ENCODE peak calls at places on chromosomes 3 and 15, in five cellular contexts. G, L, K, T and S are unnamed samples.

GRCh38 chr3:31462050-31462569 is 70.6 kb upstream of the STT3B start:
- DNase-seq in G (peak), L (peak), K (no peak), T (no peak), S (peak)

GRCh38 chr3:194133661-194134230 is 2.2 kb upstream of the HES1 start:
- DNase-seq in G (peak), L (no peak), K (peak), T (peak), S (peak)

GRCh38 chr15:29451201-29451781 is 181.7 kb upstream of the NSMCE3 start:
- DNase-seq in G (no peak), L (no peak), K (no peak), T (no peak), S (no peak)

GRCh38 chr15:60945196-60945595 is 283.9 kb downstream of the RORA start:
- DNase-seq in G (peak), L (no peak), K (no peak), T (no peak), S (peak)

GRCh38 chr15:40217166-40217785 is 21.6 kb upstream of the PAK6 start:
- DNase-seq in G (peak), L (peak), K (peak), T (no peak), S (peak)

GRCh38 chr3:133799794-133800585 is 5.6 kb upstream of the SRPRB start:
- DNase-seq in G (peak), L (no peak), K (peak), T (no peak), S (no peak)

GRCh38 chr3:153370680-153371079 is 208.7 kb downstream of the RAP2B start:
- DNase-seq in G (no peak), L (no peak), K (no peak), T (no peak), S (no peak)

GRCh38 chr3:119240101-119240581 is 537 bp downstream of the B4GALT4 start:
- DNase-seq in G (peak), L (no peak), K (peak), T (no peak), S (no peak)

GRCh38 chr15:71686221-71687050 is 123.9 kb upstream of the NR2E3 start:
- DNase-seq in G (no peak), L (no peak), K (no peak), T (no peak), S (no peak)

GRCh38 chr3:43766672-43767465 is 76.1 kb downstream of the ABHD5 start:
- DNase-seq in G (peak), L (peak), K (peak), T (no peak), S (no peak)